ENCODE peak calls at places on chromosomes 6 and 20, in eight cellular contexts. J, S, Q, N, P, H, M and Y are unnamed samples. For H3K36me3, the result is how much of the 10 kb centered on the place peaks cover.

GRCh38 chr6:128517124-128517523 is 3.3 kb downstream of the PTPRK start:
- DNase-seq in J (no peak), S (no peak), Q (no peak), N (no peak), P (no peak), H (no peak), M (no peak), Y (no peak)

GRCh38 chr6:41427642-41428401 is 92.4 kb downstream of the NCR2 start:
- DNase-seq in J (peak), S (peak), Q (no peak), N (no peak), P (no peak), H (no peak), M (peak), Y (peak)

GRCh38 chr6:107565165-107565723 is 75.3 kb downstream of the SOBP start:
- DNase-seq in J (no peak), S (no peak), Q (no peak), N (no peak), P (no peak), H (no peak), M (no peak), Y (peak)

GRCh38 chr6:136424450-136424849 is 125.8 kb downstream of the MAP7 start:
- DNase-seq in J (no peak), S (no peak), Q (no peak), N (no peak), P (no peak), H (no peak), M (no peak), Y (no peak)

GRCh38 chr6:168535711-168536110 is 94.7 kb downstream of the SMOC2 start:
- DNase-seq in J (no peak), S (no peak), Q (no peak), N (no peak), P (no peak), H (no peak), M (no peak), Y (no peak)

GRCh38 chr20:63518351-63518861 is 2.2 kb upstream of the PPDPF start:
- DNase-seq in J (no peak), S (no peak), Q (no peak), N (no peak), P (no peak), H (no peak), M (peak), Y (no peak)

GRCh38 chr6:131281471-131282270 is 146.4 kb downstream of the AKAP7 start:
- DNase-seq in J (peak), S (no peak), Q (peak), N (peak), P (no peak), H (peak), M (peak), Y (no peak)

GRCh38 chr6:7604506-7604905 is 14.5 kb downstream of the SNRNP48 start:
- DNase-seq in J (no peak), S (no peak), Q (no peak), N (no peak), P (no peak), H (no peak), M (no peak), Y (no peak)

GRCh38 chr6:108363756-108364356 is 69.0 kb downstream of the AFG1L start:
- DNase-seq in J (peak), S (no peak), Q (no peak), N (no peak), P (no peak), H (no peak), M (peak), Y (no peak)

GRCh38 chr6:52588087-52588709 is 11.3 kb upstream of the TRAM2 start:
- DNase-seq in J (no peak), S (no peak), Q (no peak), N (no peak), P (no peak), H (no peak), M (no peak), Y (no peak)

GRCh38 chr6:106820412-106820852 is 154.1 kb downstream of the CD24 start:
- DNase-seq in J (no peak), S (no peak), Q (no peak), N (no peak), P (no peak), H (no peak), M (no peak), Y (no peak)

GRCh38 chr20:5608104-5608447 is 142.1 kb upstream of the SHLD1 start:
- DNase-seq in J (no peak), S (peak), Q (no peak), N (no peak), P (no peak), H (no peak), M (peak), Y (no peak)

GRCh38 chr6:130167655-130168054 is 55.1 kb downstream of the SAMD3 start:
- DNase-seq in J (peak), S (no peak), Q (no peak), N (no peak), P (no peak), H (no peak), M (no peak), Y (no peak)

GRCh38 chr20:18663932-18664331 is 76.1 kb downstream of the DTD1 start:
- DNase-seq in J (no peak), S (no peak), Q (no peak), N (no peak), P (no peak), H (no peak), M (no peak), Y (no peak)
- H3K36me3 ChIP-seq in J (under half), S (under half), Q (under half), N (under half), P (under half), H (under half), M (under half), Y (under half)

GRCh38 chr6:31886426-31887068 is 7.8 kb upstream of the SLC44A4 start:
- DNase-seq in J (no peak), S (no peak), Q (no peak), N (no peak), P (no peak), H (no peak), M (no peak), Y (no peak)
- H3K36me3 ChIP-seq in J (half or more), S (under half), Q (half or more), N (half or more), P (under half), H (under half), M (under half), Y (half or more)

GRCh38 chr20:47244451-47244850 is 112.0 kb downstream of the ZMYND8 start:
- DNase-seq in J (no peak), S (no peak), Q (no peak), N (no peak), P (no peak), H (no peak), M (no peak), Y (no peak)
- H3K36me3 ChIP-seq in J (under half), S (under half), Q (under half), N (half or more), P (under half), H (under half), M (under half), Y (half or more)

GRCh38 chr20:34088305-34088870 is 23.7 kb downstream of the EIF2S2 start:
- DNase-seq in J (no peak), S (no peak), Q (no peak), N (no peak), P (no peak), H (no peak), M (no peak), Y (no peak)
- H3K36me3 ChIP-seq in J (half or more), S (under half), Q (under half), N (half or more), P (under half), H (under half), M (under half), Y (half or more)